ENCODE peak calls at places on chromosomes 3 and 15, in ten cellular contexts. One of them, this sample, is unnamed.

GRCh38 chr3:177724020-177724638 is 526.8 kb upstream of the TBL1XR1 start:
- DNase-seq in SW 1271: no peak
- DNase-seq in fibroblast of mammary gland: no peak
- DNase-seq in neuronal stem cell: no peak
- DNase-seq in LoVo: no peak
- DNase-seq in ovary: no peak
- DNase-seq in GM12865: no peak
- DNase-seq in GF-D8: peak; percentile 2
- DNase-seq in GM20000: no peak
- DNase-seq in hypothalamus: no peak
- DNase-seq in this sample: no peak

GRCh38 chr15:63834500-63835210 is 907 bp upstream of the HERC1 start:
- DNase-seq in ovary: no peak
- DNase-seq in LoVo: no peak
- DNase-seq in GM20000: no peak
- DNase-seq in hypothalamus: no peak
- DNase-seq in GF-D8: no peak
- DNase-seq in fibroblast of mammary gland: no peak
- DNase-seq in SW 1271: no peak
- DNase-seq in neuronal stem cell: no peak
- DNase-seq in GM12865: peak; percentile 46
- DNase-seq in this sample: no peak

GRCh38 chr3:53938645-53939044 is 47.0 kb upstream of the SELENOK start:
- DNase-seq in hypothalamus: no peak
- DNase-seq in GM12865: peak; percentile 58
- DNase-seq in LoVo: peak; percentile 51
- DNase-seq in ovary: no peak
- DNase-seq in GM20000: peak; percentile 57
- DNase-seq in GF-D8: no peak
- DNase-seq in neuronal stem cell: peak; percentile 39
- DNase-seq in SW 1271: no peak
- DNase-seq in fibroblast of mammary gland: peak; percentile 54
- DNase-seq in this sample: no peak

GRCh38 chr3:9692416-9692815 is 11.2 kb upstream of the CPNE9 start:
- DNase-seq in GM20000: no peak
- DNase-seq in fibroblast of mammary gland: no peak
- DNase-seq in ovary: no peak
- DNase-seq in GF-D8: no peak
- DNase-seq in GM12865: no peak
- DNase-seq in SW 1271: no peak
- DNase-seq in LoVo: no peak
- DNase-seq in neuronal stem cell: no peak
- DNase-seq in hypothalamus: no peak
- DNase-seq in this sample: no peak

GRCh38 chr15:33150993-33151392 is 43.5 kb downstream of the FMN1 start:
- DNase-seq in neuronal stem cell: no peak
- DNase-seq in SW 1271: no peak
- DNase-seq in GF-D8: no peak
- DNase-seq in GM12865: no peak
- DNase-seq in GM20000: no peak
- DNase-seq in ovary: no peak
- DNase-seq in hypothalamus: no peak
- DNase-seq in fibroblast of mammary gland: no peak
- DNase-seq in LoVo: peak; percentile 3
- DNase-seq in this sample: no peak

GRCh38 chr3:190038050-190038631 is 82.6 kb downstream of the P3H2 start:
- DNase-seq in ovary: no peak
- DNase-seq in GM20000: no peak
- DNase-seq in GM12865: no peak
- DNase-seq in LoVo: peak; percentile 73
- DNase-seq in fibroblast of mammary gland: peak; percentile 79
- DNase-seq in GF-D8: no peak
- DNase-seq in hypothalamus: no peak
- DNase-seq in neuronal stem cell: no peak
- DNase-seq in SW 1271: peak; percentile 33
- DNase-seq in this sample: no peak

GRCh38 chr15:35736150-35736549 is 190.2 kb upstream of the DPH6 start:
- DNase-seq in neuronal stem cell: no peak
- DNase-seq in SW 1271: no peak
- DNase-seq in hypothalamus: no peak
- DNase-seq in ovary: no peak
- DNase-seq in LoVo: no peak
- DNase-seq in GF-D8: no peak
- DNase-seq in fibroblast of mammary gland: peak; percentile 31
- DNase-seq in GM12865: no peak
- DNase-seq in GM20000: no peak
- DNase-seq in this sample: no peak

GRCh38 chr15:70604671-70605070 is 158.7 kb downstream of the UACA start:
- DNase-seq in SW 1271: no peak
- DNase-seq in ovary: peak; percentile 68
- DNase-seq in GF-D8: no peak
- DNase-seq in GM20000: no peak
- DNase-seq in fibroblast of mammary gland: no peak
- DNase-seq in neuronal stem cell: no peak
- DNase-seq in hypothalamus: no peak
- DNase-seq in LoVo: no peak
- DNase-seq in GM12865: no peak
- DNase-seq in this sample: peak; percentile 80

This sample was measured in esophagus muscularis mucosa.